ENCODE peak calls at places on chromosomes 13 and 19, in eight cellular contexts. One of them, this sample, is unnamed.

GRCh38 chr19:11130824-11131455 is 24.6 kb downstream of the SPC24 start:
- DNase-seq in left ventricle myocardium inferior: peak; percentile 85
- DNase-seq in GM23248: peak; percentile 81
- DNase-seq in body of pancreas: peak; percentile 85
- DNase-seq in H1: no peak
- DNase-seq in stomach: peak; percentile 89
- DNase-seq in tibial artery: peak; percentile 83
- DNase-seq in suprapubic skin: peak; percentile 93
- DNase-seq in this sample: peak; percentile 85

GRCh38 chr19:52992109-52993004 is 21.4 kb upstream of the ERVV-1 start:
- DNase-seq in H1: no peak
- DNase-seq in tibial artery: peak; percentile 34
- DNase-seq in suprapubic skin: no peak
- DNase-seq in left ventricle myocardium inferior: peak; percentile 18
- DNase-seq in stomach: peak; percentile 27
- DNase-seq in GM23248: peak; percentile 24
- DNase-seq in body of pancreas: peak; percentile 11
- DNase-seq in this sample: peak; percentile 23

GRCh38 chr13:99406799-99407201 is 94.5 kb upstream of the TM9SF2 start:
- DNase-seq in tibial artery: peak; percentile 37
- DNase-seq in body of pancreas: no peak
- DNase-seq in GM23248: no peak
- DNase-seq in H1: no peak
- DNase-seq in stomach: no peak
- DNase-seq in left ventricle myocardium inferior: no peak
- DNase-seq in suprapubic skin: no peak
- DNase-seq in this sample: no peak

GRCh38 chr19:17329768-17330545 is 4.7 kb downstream of the ANO8 start:
- DNase-seq in suprapubic skin: no peak
- DNase-seq in stomach: no peak
- DNase-seq in left ventricle myocardium inferior: no peak
- DNase-seq in tibial artery: no peak
- DNase-seq in GM23248: no peak
- DNase-seq in H1: no peak
- DNase-seq in body of pancreas: no peak
- DNase-seq in this sample: no peak

GRCh38 chr19:16919496-16919895 is 30.7 kb downstream of the F2RL3 start:
- DNase-seq in GM23248: no peak
- DNase-seq in body of pancreas: no peak
- DNase-seq in suprapubic skin: no peak
- DNase-seq in tibial artery: no peak
- DNase-seq in left ventricle myocardium inferior: no peak
- DNase-seq in H1: no peak
- DNase-seq in stomach: no peak
- DNase-seq in this sample: no peak

GRCh38 chr19:55353356-55353802 is 1.1 kb downstream of the COX6B2 start:
- DNase-seq in suprapubic skin: no peak
- DNase-seq in tibial artery: no peak
- DNase-seq in body of pancreas: no peak
- DNase-seq in H1: no peak
- DNase-seq in GM23248: no peak
- DNase-seq in stomach: no peak
- DNase-seq in left ventricle myocardium inferior: no peak
- DNase-seq in this sample: no peak

GRCh38 chr13:40668335-40668734 is 1.9 kb upstream of the FOXO1 start:
- DNase-seq in suprapubic skin: peak; percentile 82
- DNase-seq in left ventricle myocardium inferior: peak; percentile 62
- DNase-seq in tibial artery: peak; percentile 67
- DNase-seq in GM23248: peak; percentile 57
- DNase-seq in body of pancreas: no peak
- DNase-seq in stomach: no peak
- DNase-seq in H1: no peak
- DNase-seq in this sample: peak; percentile 79

GRCh38 chr19:8515317-8515716 is 1.4 kb upstream of the ZNF414 start:
- DNase-seq in H1: no peak
- DNase-seq in suprapubic skin: no peak
- DNase-seq in stomach: no peak
- DNase-seq in body of pancreas: no peak
- DNase-seq in left ventricle myocardium inferior: no peak
- DNase-seq in tibial artery: no peak
- DNase-seq in GM23248: no peak
- DNase-seq in this sample: no peak

GRCh38 chr19:8657869-8658268 is 27.4 kb downstream of the NFILZ start:
- DNase-seq in suprapubic skin: no peak
- DNase-seq in GM23248: no peak
- DNase-seq in H1: no peak
- DNase-seq in left ventricle myocardium inferior: no peak
- DNase-seq in tibial artery: no peak
- DNase-seq in stomach: no peak
- DNase-seq in body of pancreas: no peak
- DNase-seq in this sample: no peak

GRCh38 chr19:50830266-50831025 is 2.9 kb downstream of the KLK15 start:
- DNase-seq in tibial artery: no peak
- DNase-seq in left ventricle myocardium inferior: no peak
- DNase-seq in H1: no peak
- DNase-seq in stomach: no peak
- DNase-seq in body of pancreas: no peak
- DNase-seq in GM23248: no peak
- DNase-seq in suprapubic skin: no peak
- DNase-seq in this sample: peak; percentile 6

GRCh38 chr19:13149628-13150186 is 468 bp downstream of the STX10 start:
- DNase-seq in left ventricle myocardium inferior: peak; percentile 44
- DNase-seq in tibial artery: no peak
- DNase-seq in body of pancreas: peak; percentile 63
- DNase-seq in suprapubic skin: no peak
- DNase-seq in H1: no peak
- DNase-seq in stomach: peak; percentile 61
- DNase-seq in GM23248: peak; percentile 85
- DNase-seq in this sample: peak; percentile 73

GRCh38 chr13:20418953-20419352 is 106.7 kb downstream of the CRYL1 start:
- DNase-seq in H1: no peak
- DNase-seq in left ventricle myocardium inferior: no peak
- DNase-seq in tibial artery: no peak
- DNase-seq in stomach: no peak
- DNase-seq in GM23248: no peak
- DNase-seq in body of pancreas: no peak
- DNase-seq in suprapubic skin: peak; percentile 49
- DNase-seq in this sample: no peak

GRCh38 chr19:45253396-45254027 is 2.4 kb downstream of the MARK4 start:
- DNase-seq in GM23248: peak; percentile 63
- DNase-seq in left ventricle myocardium inferior: no peak
- DNase-seq in tibial artery: no peak
- DNase-seq in suprapubic skin: no peak
- DNase-seq in stomach: no peak
- DNase-seq in H1: no peak
- DNase-seq in body of pancreas: no peak
- DNase-seq in this sample: no peak

GRCh38 chr13:49214917-49215376 is 5.2 kb upstream of the MLNR start:
- DNase-seq in H1: no peak
- DNase-seq in GM23248: peak; percentile 24
- DNase-seq in stomach: peak; percentile 42
- DNase-seq in body of pancreas: peak; percentile 35
- DNase-seq in left ventricle myocardium inferior: no peak
- DNase-seq in suprapubic skin: no peak
- DNase-seq in tibial artery: peak; percentile 62
- DNase-seq in this sample: no peak

DNA sequence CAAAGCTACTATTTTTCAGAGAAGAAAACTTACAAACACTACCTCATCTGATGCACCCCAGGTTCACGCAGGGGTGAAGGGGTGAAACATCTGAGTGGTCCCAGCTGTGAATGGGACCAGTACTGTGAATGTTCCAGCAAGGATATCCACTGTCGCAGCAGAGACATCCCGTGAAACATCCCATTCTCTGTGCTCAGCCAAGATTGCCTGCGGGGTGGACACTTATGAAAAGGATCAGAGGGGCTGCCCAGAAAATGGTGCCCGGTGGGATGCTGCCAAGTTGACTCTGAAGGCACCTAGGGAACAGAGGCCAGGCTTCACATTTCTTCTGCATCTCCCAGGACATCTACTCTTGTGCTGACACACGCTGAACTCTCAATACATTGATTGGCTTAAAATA is 15.9 kb downstream of the IRS2 start:
- DNase-seq in stomach: no peak
- DNase-seq in H1: no peak
- DNase-seq in suprapubic skin: no peak
- DNase-seq in GM23248: no peak
- DNase-seq in left ventricle myocardium inferior: no peak
- DNase-seq in body of pancreas: no peak
- DNase-seq in tibial artery: no peak
- DNase-seq in this sample: no peak
- H3K36me3 ChIP-seq in stomach: peaks cover 36% of the 10 kb centered on the region
- H3K36me3 ChIP-seq in H1: no peaks in the 10 kb centered on the region
- H3K36me3 ChIP-seq in suprapubic skin: peaks cover 17% of the 10 kb centered on the region
- H3K36me3 ChIP-seq in GM23248: peaks cover 13% of the 10 kb centered on the region
- H3K36me3 ChIP-seq in left ventricle myocardium inferior: peaks cover 7% of the 10 kb centered on the region
- H3K36me3 ChIP-seq in body of pancreas: no peaks in the 10 kb centered on the region
- H3K36me3 ChIP-seq in tibial artery: peaks cover 23% of the 10 kb centered on the region
- H3K36me3 ChIP-seq in this sample: peaks cover 5% of the 10 kb centered on the region

DNA sequence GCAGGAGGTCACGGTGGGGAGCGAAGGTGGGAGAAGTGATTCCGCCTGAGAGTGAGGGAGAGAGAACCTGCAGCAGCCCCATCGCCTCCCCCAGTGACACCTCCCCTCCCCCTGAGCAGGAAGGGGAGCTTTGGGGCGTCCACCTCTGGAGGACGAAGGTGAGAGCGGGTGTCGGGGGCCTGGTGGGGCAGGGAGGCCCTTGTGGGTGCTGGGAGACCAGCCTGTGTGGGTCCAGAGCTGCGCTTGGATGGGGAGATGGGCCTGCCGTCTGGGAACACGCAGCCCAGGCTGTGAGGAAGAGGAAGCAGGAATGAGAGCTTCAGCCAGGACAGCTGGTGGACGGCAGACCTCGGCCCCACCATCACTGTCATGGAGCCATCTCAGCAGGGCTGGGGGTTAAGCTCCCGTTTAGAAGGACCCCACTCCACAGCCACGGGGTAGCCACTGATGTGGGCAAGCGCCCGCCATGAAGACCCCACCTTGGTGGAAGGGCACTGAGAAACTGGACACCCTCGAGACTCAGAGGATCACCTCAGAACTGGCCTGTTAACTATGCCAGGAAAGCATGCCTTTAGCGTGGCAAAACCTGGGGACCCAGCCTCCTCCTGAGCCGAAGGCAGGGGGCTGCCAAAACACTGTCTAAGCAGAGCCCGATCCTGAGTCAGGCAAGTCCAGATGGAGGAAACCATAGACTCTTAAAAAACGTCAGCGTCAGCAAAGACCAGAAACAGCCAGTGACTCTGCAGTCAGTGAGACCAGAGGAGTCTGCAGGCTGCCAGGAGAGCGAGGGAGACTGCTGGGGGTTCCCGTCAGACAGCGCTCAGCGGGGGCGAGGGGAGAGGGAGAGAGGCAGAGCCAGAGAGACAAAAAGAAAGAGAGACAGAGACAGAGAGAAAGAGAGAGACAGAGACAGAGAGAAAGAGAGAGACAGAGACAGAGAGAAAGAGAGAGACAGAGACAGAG is 6.4 kb upstream of the PROZ start:
- DNase-seq in stomach: no peak
- DNase-seq in body of pancreas: no peak
- DNase-seq in left ventricle myocardium inferior: no peak
- DNase-seq in tibial artery: no peak
- DNase-seq in suprapubic skin: peak; percentile 74
- DNase-seq in H1: no peak
- DNase-seq in GM23248: peak; percentile 81
- DNase-seq in this sample: peak; percentile 41
- H3K27ac ChIP-seq in stomach: no peak overlapping the region
- H3K27ac ChIP-seq in body of pancreas: no peak overlapping the region
- H3K27ac ChIP-seq in left ventricle myocardium inferior: peak overlapping the region; percentile 90
- H3K27ac ChIP-seq in tibial artery: no peak overlapping the region
- H3K27ac ChIP-seq in suprapubic skin: no peak overlapping the region
- H3K27ac ChIP-seq in H1: no peak overlapping the region
- H3K27ac ChIP-seq in GM23248: no peak overlapping the region
- H3K27ac ChIP-seq in this sample: peak overlapping the region; percentile 86

GRCh38 chr19:47086280-47086679 is 27.3 kb downstream of the ZC3H4 start:
- DNase-seq in stomach: no peak
- DNase-seq in tibial artery: no peak
- DNase-seq in body of pancreas: no peak
- DNase-seq in suprapubic skin: no peak
- DNase-seq in GM23248: no peak
- DNase-seq in left ventricle myocardium inferior: no peak
- DNase-seq in H1: no peak
- DNase-seq in this sample: no peak
- H3K36me3 ChIP-seq in stomach: peaks cover 100% of the 10 kb centered on the region
- H3K36me3 ChIP-seq in tibial artery: peaks cover 99% of the 10 kb centered on the region
- H3K36me3 ChIP-seq in body of pancreas: peaks cover 45% of the 10 kb centered on the region
- H3K36me3 ChIP-seq in suprapubic skin: peaks cover 90% of the 10 kb centered on the region
- H3K36me3 ChIP-seq in GM23248: peaks cover 33% of the 10 kb centered on the region
- H3K36me3 ChIP-seq in left ventricle myocardium inferior: peaks cover 100% of the 10 kb centered on the region
- H3K36me3 ChIP-seq in H1: peaks cover 30% of the 10 kb centered on the region
- H3K36me3 ChIP-seq in this sample: peaks cover 7% of the 10 kb centered on the region

GRCh38 chr13:102011539-102011938 is 390.3 kb downstream of the FGF14 start:
- DNase-seq in tibial artery: no peak
- DNase-seq in suprapubic skin: no peak
- DNase-seq in body of pancreas: no peak
- DNase-seq in GM23248: no peak
- DNase-seq in H1: no peak
- DNase-seq in stomach: no peak
- DNase-seq in left ventricle myocardium inferior: no peak
- DNase-seq in this sample: no peak

GRCh38 chr13:102017248-102017647 is 384.6 kb downstream of the FGF14 start:
- DNase-seq in left ventricle myocardium inferior: no peak
- DNase-seq in stomach: no peak
- DNase-seq in suprapubic skin: no peak
- DNase-seq in GM23248: no peak
- DNase-seq in H1: no peak
- DNase-seq in body of pancreas: no peak
- DNase-seq in tibial artery: no peak
- DNase-seq in this sample: no peak

DNA sequence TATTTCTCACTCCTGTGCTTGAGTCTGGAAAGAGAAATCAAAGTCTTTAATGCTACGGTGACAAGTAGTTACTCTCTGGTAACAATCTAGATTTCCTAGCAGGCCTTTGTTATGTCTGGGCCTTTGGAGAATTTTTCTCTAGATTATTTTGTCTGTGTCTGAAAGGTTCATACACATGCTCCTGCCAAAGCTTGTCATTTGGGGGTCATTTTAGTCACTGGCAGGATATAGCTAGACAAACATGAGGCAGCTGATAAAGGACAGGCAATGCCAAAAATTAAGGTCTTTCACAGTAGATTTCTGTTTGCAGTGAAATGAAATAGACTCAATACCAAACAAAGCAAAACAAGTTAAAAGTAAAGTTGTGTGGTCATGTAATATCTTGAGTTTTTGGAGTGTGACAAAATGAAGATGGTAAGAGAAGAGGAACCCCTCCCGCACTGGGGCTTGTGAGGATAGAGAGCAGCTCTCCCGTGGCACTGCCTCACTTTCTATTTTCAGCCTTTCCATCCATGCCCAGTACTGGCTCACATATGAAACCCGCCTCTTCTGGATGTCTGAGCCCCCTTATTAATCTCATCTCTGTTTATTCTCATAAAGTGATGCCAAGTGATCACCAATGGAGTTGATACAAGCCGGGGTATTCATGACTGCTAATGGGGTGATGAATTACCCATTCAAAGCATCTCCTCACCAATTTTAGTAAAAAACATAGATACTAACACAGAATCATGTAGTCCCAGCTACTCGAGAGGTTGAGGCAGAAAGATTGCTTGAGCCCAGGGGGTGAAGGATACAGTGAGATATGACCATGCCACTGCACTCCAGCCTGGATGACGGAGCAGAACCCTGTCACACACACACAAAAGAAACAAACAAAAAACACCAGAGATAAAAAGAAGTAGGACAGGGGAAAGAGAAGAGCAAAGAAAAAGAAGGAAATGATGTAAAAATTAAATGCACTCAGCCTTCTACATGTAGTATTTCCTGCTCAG is 389.3 kb downstream of the FGF14 start:
- DNase-seq in left ventricle myocardium inferior: peak; percentile 35
- DNase-seq in suprapubic skin: no peak
- DNase-seq in stomach: no peak
- DNase-seq in H1: no peak
- DNase-seq in tibial artery: peak; percentile 22
- DNase-seq in body of pancreas: no peak
- DNase-seq in GM23248: no peak
- DNase-seq in this sample: peak; percentile 63
- H3K27ac ChIP-seq in left ventricle myocardium inferior: peak overlapping the region; percentile 85
- H3K27ac ChIP-seq in suprapubic skin: peak overlapping the region; percentile 29
- H3K27ac ChIP-seq in stomach: no peak overlapping the region
- H3K27ac ChIP-seq in H1: no peak overlapping the region
- H3K27ac ChIP-seq in tibial artery: peak overlapping the region; percentile 74
- H3K27ac ChIP-seq in body of pancreas: no peak overlapping the region
- H3K27ac ChIP-seq in GM23248: no peak overlapping the region
- H3K27ac ChIP-seq in this sample: peak overlapping the region; percentile 76

This sample was measured in psoas muscle.